ENCODE peak calls at places on chromosomes 2 and 18, in six cellular contexts. One of them, this sample, is unnamed.

GRCh38 chr2:163319006-163319405 is 416.8 kb downstream of the FIGN start:
- DNase-seq in aorta: no peak
- DNase-seq in caudate nucleus: no peak
- DNase-seq in HepG2: no peak
- DNase-seq in ovary: no peak
- DNase-seq in SJCRH30: no peak
- DNase-seq in this sample: no peak

GRCh38 chr2:206230060-206230890 is 44.2 kb upstream of the ZDBF2 start:
- DNase-seq in aorta: no peak
- DNase-seq in caudate nucleus: no peak
- DNase-seq in SJCRH30: peak
- DNase-seq in HepG2: no peak
- DNase-seq in ovary: no peak
- DNase-seq in this sample: no peak

GRCh38 chr2:231189571-231190495 is 8.6 kb upstream of the ARMC9 start:
- DNase-seq in caudate nucleus: no peak
- DNase-seq in HepG2: no peak
- DNase-seq in aorta: peak
- DNase-seq in ovary: peak
- DNase-seq in SJCRH30: no peak
- DNase-seq in this sample: peak

GRCh38 chr2:183010112-183010511 is 28.1 kb downstream of the NCKAP1 start:
- DNase-seq in ovary: no peak
- DNase-seq in HepG2: no peak
- DNase-seq in SJCRH30: peak
- DNase-seq in aorta: no peak
- DNase-seq in caudate nucleus: no peak
- DNase-seq in this sample: no peak

GRCh38 chr2:235634435-235635152 is 140.8 kb downstream of the AGAP1 start:
- DNase-seq in ovary: no peak
- DNase-seq in caudate nucleus: no peak
- DNase-seq in HepG2: no peak
- DNase-seq in SJCRH30: peak
- DNase-seq in aorta: no peak
- DNase-seq in this sample: no peak

GRCh38 chr18:44681039-44681595 is 429 bp downstream of the SETBP1 start:
- DNase-seq in SJCRH30: peak
- DNase-seq in ovary: peak
- DNase-seq in caudate nucleus: no peak
- DNase-seq in aorta: no peak
- DNase-seq in HepG2: no peak
- DNase-seq in this sample: no peak

GRCh38 chr2:49265471-49265870 is 111.2 kb upstream of the FSHR start:
- DNase-seq in aorta: no peak
- DNase-seq in SJCRH30: no peak
- DNase-seq in caudate nucleus: no peak
- DNase-seq in HepG2: no peak
- DNase-seq in ovary: no peak
- DNase-seq in this sample: no peak

GRCh38 chr2:180394305-180394704 is 387.2 kb upstream of the CWC22 start:
- DNase-seq in aorta: no peak
- DNase-seq in HepG2: no peak
- DNase-seq in SJCRH30: no peak
- DNase-seq in ovary: no peak
- DNase-seq in caudate nucleus: no peak
- DNase-seq in this sample: no peak

GRCh38 chr2:195560209-195560907 is 96.7 kb upstream of the SLC39A10 start:
- DNase-seq in ovary: no peak
- DNase-seq in caudate nucleus: no peak
- DNase-seq in SJCRH30: no peak
- DNase-seq in HepG2: no peak
- DNase-seq in aorta: no peak
- DNase-seq in this sample: no peak

GRCh38 chr2:174336403-174337336 is 1.9 kb downstream of the SP9 start:
- DNase-seq in HepG2: peak
- DNase-seq in aorta: peak
- DNase-seq in ovary: no peak
- DNase-seq in SJCRH30: peak
- DNase-seq in caudate nucleus: no peak
- DNase-seq in this sample: no peak

GRCh38 chr18:48959921-48960920 is 9.5 kb upstream of the SMAD7 start:
- DNase-seq in caudate nucleus: no peak
- DNase-seq in SJCRH30: no peak
- DNase-seq in aorta: no peak
- DNase-seq in HepG2: no peak
- DNase-seq in ovary: no peak
- DNase-seq in this sample: no peak

GRCh38 chr2:133884739-133885381 is 316.6 kb upstream of the NCKAP5 start:
- DNase-seq in SJCRH30: no peak
- DNase-seq in ovary: no peak
- DNase-seq in HepG2: peak
- DNase-seq in aorta: no peak
- DNase-seq in caudate nucleus: no peak
- DNase-seq in this sample: no peak

GRCh38 chr2:769771-770170 is 92.6 kb upstream of the TMEM18 start:
- DNase-seq in HepG2: no peak
- DNase-seq in aorta: no peak
- DNase-seq in SJCRH30: no peak
- DNase-seq in caudate nucleus: no peak
- DNase-seq in ovary: no peak
- DNase-seq in this sample: no peak

GRCh38 chr2:118568682-118569081 is 278.8 kb downstream of the EN1 start:
- DNase-seq in caudate nucleus: no peak
- DNase-seq in aorta: no peak
- DNase-seq in HepG2: no peak
- DNase-seq in SJCRH30: no peak
- DNase-seq in ovary: no peak
- DNase-seq in this sample: no peak

GRCh38 chr2:113240915-113241911 is 37.5 kb downstream of the PAX8 start:
- DNase-seq in aorta: peak
- DNase-seq in ovary: no peak
- DNase-seq in caudate nucleus: no peak
- DNase-seq in HepG2: peak
- DNase-seq in SJCRH30: peak
- DNase-seq in this sample: peak

DNA sequence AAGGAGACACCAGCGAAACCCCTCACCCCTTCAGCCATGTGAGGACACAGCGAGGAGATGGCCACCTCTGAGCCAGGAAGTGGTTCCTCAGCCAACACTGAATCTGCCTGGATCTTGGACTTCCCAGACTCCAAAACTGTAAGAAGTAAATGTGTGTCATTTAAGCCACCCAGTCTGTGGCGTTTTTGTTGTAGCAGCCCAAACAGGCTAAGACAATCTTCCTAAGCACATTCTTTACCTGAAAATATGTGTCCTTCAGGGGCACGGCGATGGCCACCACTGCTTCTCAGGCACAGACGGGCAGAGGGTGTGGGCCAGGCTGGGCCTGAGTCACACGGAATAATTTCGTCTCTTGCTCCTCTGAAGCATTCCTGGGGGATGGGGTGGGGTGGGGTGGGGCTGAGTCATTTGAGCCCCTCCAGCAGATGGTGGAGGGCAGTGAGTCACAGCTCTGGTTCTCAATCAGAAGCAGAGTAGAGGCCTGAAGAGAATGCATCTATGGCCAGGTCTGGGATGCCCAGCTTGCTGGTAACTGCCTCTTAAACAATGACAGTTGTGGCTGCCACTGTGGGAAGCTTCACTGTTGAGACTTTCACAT is 142.4 kb downstream of the CAPN13 start:
- DNase-seq in caudate nucleus: no peak
- DNase-seq in HepG2: peak
- DNase-seq in SJCRH30: peak
- DNase-seq in aorta: peak
- DNase-seq in ovary: no peak
- DNase-seq in this sample: peak
- H3K27ac ChIP-seq in caudate nucleus: no peak
- H3K27ac ChIP-seq in HepG2: no peak
- H3K27ac ChIP-seq in SJCRH30: peak
- H3K27ac ChIP-seq in aorta: no peak
- H3K27ac ChIP-seq in ovary: no peak
- H3K27ac ChIP-seq in this sample: peak

GRCh38 chr2:172284209-172284608 is 143.2 kb upstream of the ITGA6 start:
- DNase-seq in HepG2: no peak
- DNase-seq in caudate nucleus: no peak
- DNase-seq in SJCRH30: no peak
- DNase-seq in aorta: no peak
- DNase-seq in ovary: no peak
- DNase-seq in this sample: no peak
- H3K27ac ChIP-seq in HepG2: no peak
- H3K27ac ChIP-seq in caudate nucleus: no peak
- H3K27ac ChIP-seq in SJCRH30: peak
- H3K27ac ChIP-seq in aorta: no peak
- H3K27ac ChIP-seq in ovary: no peak
- H3K27ac ChIP-seq in this sample: no peak

DNA sequence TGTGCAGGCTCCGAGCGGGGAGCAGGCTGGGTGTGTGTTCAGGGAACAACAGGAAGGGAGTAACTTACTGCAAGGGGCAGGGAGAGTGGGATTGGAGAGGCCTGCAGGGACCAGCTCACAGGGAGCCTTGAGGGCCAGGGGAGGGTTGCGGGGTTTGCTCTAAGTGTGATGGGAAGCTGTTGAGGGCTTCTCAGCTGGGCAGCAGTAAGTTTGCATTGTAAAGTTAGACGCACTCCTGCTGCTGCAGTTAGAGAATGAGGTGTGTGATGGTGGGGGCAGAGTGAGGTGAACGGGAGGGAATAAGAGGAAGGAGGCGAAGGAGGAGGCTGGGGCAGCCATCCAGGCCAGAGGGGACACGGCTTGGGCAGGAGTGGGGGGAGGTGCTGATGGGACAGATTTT is 53.4 kb downstream of the BOLA3 start:
- DNase-seq in HepG2: no peak
- DNase-seq in aorta: no peak
- DNase-seq in SJCRH30: no peak
- DNase-seq in caudate nucleus: no peak
- DNase-seq in ovary: no peak
- DNase-seq in this sample: no peak
- H3K27ac ChIP-seq in HepG2: no peak
- H3K27ac ChIP-seq in aorta: no peak
- H3K27ac ChIP-seq in SJCRH30: no peak
- H3K27ac ChIP-seq in caudate nucleus: peak
- H3K27ac ChIP-seq in ovary: no peak
- H3K27ac ChIP-seq in this sample: no peak

GRCh38 chr18:55763298-55763697 is 175.3 kb upstream of the TCF4 start:
- DNase-seq in caudate nucleus: no peak
- DNase-seq in SJCRH30: peak
- DNase-seq in HepG2: no peak
- DNase-seq in ovary: no peak
- DNase-seq in aorta: no peak
- DNase-seq in this sample: no peak
- H3K27ac ChIP-seq in caudate nucleus: no peak
- H3K27ac ChIP-seq in SJCRH30: no peak
- H3K27ac ChIP-seq in HepG2: no peak
- H3K27ac ChIP-seq in ovary: no peak
- H3K27ac ChIP-seq in aorta: no peak
- H3K27ac ChIP-seq in this sample: no peak

DNA sequence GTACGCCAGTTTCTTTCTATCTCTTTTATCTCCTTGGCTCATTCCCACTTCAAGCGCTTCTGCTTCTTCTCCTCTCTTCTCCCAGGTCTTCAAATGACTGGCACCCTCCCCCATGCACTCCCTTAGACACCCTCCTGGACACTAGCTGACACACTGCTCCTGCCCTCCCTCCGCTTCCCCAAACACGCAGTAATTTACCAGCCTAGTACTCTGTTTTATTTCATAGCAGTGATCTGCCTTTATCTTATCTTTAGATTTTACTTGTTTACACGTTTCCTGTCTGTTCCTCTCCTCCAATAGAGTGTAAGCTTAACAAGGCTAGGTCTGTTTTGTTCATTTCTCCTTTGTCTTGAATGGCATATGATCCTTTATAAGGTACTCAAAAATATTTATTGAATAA is 93.9 kb downstream of the SCN3A start:
- DNase-seq in aorta: no peak
- DNase-seq in ovary: no peak
- DNase-seq in caudate nucleus: no peak
- DNase-seq in HepG2: peak
- DNase-seq in SJCRH30: no peak
- DNase-seq in this sample: no peak
- H3K27ac ChIP-seq in aorta: no peak
- H3K27ac ChIP-seq in ovary: no peak
- H3K27ac ChIP-seq in caudate nucleus: no peak
- H3K27ac ChIP-seq in HepG2: peak
- H3K27ac ChIP-seq in SJCRH30: no peak
- H3K27ac ChIP-seq in this sample: no peak

GRCh38 chr2:172693037-172693436 is 42.6 kb upstream of the RAPGEF4 start:
- DNase-seq in HepG2: peak
- DNase-seq in aorta: peak
- DNase-seq in SJCRH30: peak
- DNase-seq in ovary: no peak
- DNase-seq in caudate nucleus: no peak
- DNase-seq in this sample: peak

GRCh38 chr2:172698041-172698863 is 37.4 kb upstream of the RAPGEF4 start:
- DNase-seq in HepG2: no peak
- DNase-seq in aorta: no peak
- DNase-seq in ovary: no peak
- DNase-seq in caudate nucleus: no peak
- DNase-seq in SJCRH30: no peak
- DNase-seq in this sample: no peak

DNA sequence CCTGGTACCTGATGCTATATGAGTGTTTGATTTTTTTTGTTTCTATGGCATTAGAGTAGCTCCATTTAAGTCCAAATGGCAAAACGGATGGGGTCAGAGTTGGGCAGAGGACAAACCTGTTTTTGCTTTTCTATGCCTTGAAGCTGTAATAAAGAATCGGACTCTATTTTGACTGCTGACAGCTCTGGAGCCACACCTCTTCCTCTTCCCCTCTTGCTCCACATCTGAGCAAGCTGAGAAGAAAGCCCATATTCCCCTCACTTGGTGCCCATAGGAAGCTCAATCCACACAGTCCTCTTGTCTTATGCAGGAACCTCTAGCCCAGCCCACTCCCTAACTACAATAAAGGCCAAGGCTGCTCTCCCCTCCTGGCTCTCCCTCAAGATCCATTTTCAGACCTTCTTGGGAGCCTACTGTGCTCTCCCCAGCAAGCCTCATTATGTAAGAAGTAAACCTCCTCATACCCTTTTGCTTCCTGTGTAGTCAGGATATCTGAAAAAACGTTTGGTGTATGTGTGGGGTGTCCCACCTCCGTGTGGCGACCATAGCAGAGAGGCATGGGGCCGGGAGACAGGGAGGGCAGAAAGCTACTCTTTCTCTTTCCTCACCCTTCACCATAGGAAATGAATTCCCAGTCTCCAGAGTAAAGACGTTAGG is 42.0 kb upstream of the RAPGEF4 start:
- DNase-seq in HepG2: no peak
- DNase-seq in ovary: no peak
- DNase-seq in aorta: no peak
- DNase-seq in caudate nucleus: no peak
- DNase-seq in SJCRH30: no peak
- DNase-seq in this sample: no peak
- H3K27ac ChIP-seq in HepG2: no peak
- H3K27ac ChIP-seq in ovary: no peak
- H3K27ac ChIP-seq in aorta: no peak
- H3K27ac ChIP-seq in caudate nucleus: no peak
- H3K27ac ChIP-seq in SJCRH30: no peak
- H3K27ac ChIP-seq in this sample: no peak

GRCh38 chr2:121210691-121211090 is 74.3 kb downstream of the TFCP2L1 start:
- DNase-seq in HepG2: no peak
- DNase-seq in ovary: no peak
- DNase-seq in aorta: no peak
- DNase-seq in SJCRH30: no peak
- DNase-seq in caudate nucleus: no peak
- DNase-seq in this sample: no peak
- H3K27ac ChIP-seq in HepG2: no peak
- H3K27ac ChIP-seq in ovary: no peak
- H3K27ac ChIP-seq in aorta: no peak
- H3K27ac ChIP-seq in SJCRH30: no peak
- H3K27ac ChIP-seq in caudate nucleus: no peak
- H3K27ac ChIP-seq in this sample: no peak